ENCODE peak calls at places on chromosomes 11 and 22, in six cellular contexts. One of them, this sample, is unnamed.

GRCh38 chr22:17120711-17121234 is 387 bp downstream of the TMEM121B start:
- DNase-seq in hepatocyte: peak; percentile 35
- DNase-seq in cardiac muscle cell: peak; percentile 64
- DNase-seq in heart right ventricle: no peak
- DNase-seq in adrenal gland: no peak
- DNase-seq in upper lobe of right lung: no peak
- DNase-seq in this sample: no peak

GRCh38 chr11:132278801-132279574 is 908.6 kb downstream of the NTM start:
- DNase-seq in upper lobe of right lung: no peak
- DNase-seq in cardiac muscle cell: no peak
- DNase-seq in adrenal gland: no peak
- DNase-seq in hepatocyte: peak; percentile 46
- DNase-seq in heart right ventricle: no peak
- DNase-seq in this sample: no peak

GRCh38 chr11:102846292-102846691 is 2.9 kb upstream of the MMP3 start:
- DNase-seq in heart right ventricle: no peak
- DNase-seq in adrenal gland: no peak
- DNase-seq in upper lobe of right lung: no peak
- DNase-seq in hepatocyte: no peak
- DNase-seq in cardiac muscle cell: no peak
- DNase-seq in this sample: no peak

GRCh38 chr11:57432714-57433163 is 5.8 kb upstream of the SLC43A3 start:
- DNase-seq in adrenal gland: no peak
- DNase-seq in hepatocyte: peak; percentile 59
- DNase-seq in heart right ventricle: no peak
- DNase-seq in cardiac muscle cell: no peak
- DNase-seq in upper lobe of right lung: no peak
- DNase-seq in this sample: no peak

GRCh38 chr22:38317237-38317994 is at the start of gene CSNK1E:
- DNase-seq in heart right ventricle: peak; percentile 83
- DNase-seq in hepatocyte: peak; percentile 94
- DNase-seq in upper lobe of right lung: peak; percentile 91
- DNase-seq in cardiac muscle cell: peak; percentile 86
- DNase-seq in adrenal gland: peak; percentile 85
- DNase-seq in this sample: peak; percentile 75

GRCh38 chr11:70824590-70825300 is 426.4 kb downstream of the CTTN start:
- DNase-seq in hepatocyte: no peak
- DNase-seq in cardiac muscle cell: no peak
- DNase-seq in heart right ventricle: no peak
- DNase-seq in adrenal gland: no peak
- DNase-seq in upper lobe of right lung: no peak
- DNase-seq in this sample: no peak

GRCh38 chr11:3959015-3959917 is 103.8 kb downstream of the STIM1 start:
- DNase-seq in upper lobe of right lung: no peak
- DNase-seq in heart right ventricle: no peak
- DNase-seq in adrenal gland: no peak
- DNase-seq in cardiac muscle cell: no peak
- DNase-seq in hepatocyte: no peak
- DNase-seq in this sample: no peak

GRCh38 chr11:6738590-6738989 is 33.2 kb downstream of the OR2AG2 start:
- DNase-seq in adrenal gland: no peak
- DNase-seq in heart right ventricle: no peak
- DNase-seq in hepatocyte: no peak
- DNase-seq in upper lobe of right lung: no peak
- DNase-seq in cardiac muscle cell: no peak
- DNase-seq in this sample: no peak

GRCh38 chr11:103729653-103730052 is 306.8 kb upstream of the DDI1 start:
- DNase-seq in hepatocyte: no peak
- DNase-seq in heart right ventricle: no peak
- DNase-seq in upper lobe of right lung: no peak
- DNase-seq in adrenal gland: no peak
- DNase-seq in cardiac muscle cell: no peak
- DNase-seq in this sample: no peak

GRCh38 chr11:16902182-16902581 is 112.0 kb downstream of the PLEKHA7 start:
- DNase-seq in upper lobe of right lung: no peak
- DNase-seq in cardiac muscle cell: no peak
- DNase-seq in hepatocyte: no peak
- DNase-seq in heart right ventricle: no peak
- DNase-seq in adrenal gland: no peak
- DNase-seq in this sample: no peak

GRCh38 chr11:20337526-20338154 is 25.9 kb upstream of the HTATIP2 start:
- DNase-seq in cardiac muscle cell: peak; percentile 64
- DNase-seq in heart right ventricle: no peak
- DNase-seq in upper lobe of right lung: no peak
- DNase-seq in hepatocyte: peak; percentile 54
- DNase-seq in adrenal gland: no peak
- DNase-seq in this sample: no peak

GRCh38 chr11:90222152-90222458 is 744 bp downstream of the CHORDC1 start:
- DNase-seq in heart right ventricle: no peak
- DNase-seq in upper lobe of right lung: no peak
- DNase-seq in cardiac muscle cell: no peak
- DNase-seq in adrenal gland: no peak
- DNase-seq in hepatocyte: no peak
- DNase-seq in this sample: no peak

GRCh38 chr22:40187389-40187788 is 9.7 kb downstream of the TNRC6B start:
- DNase-seq in hepatocyte: no peak
- DNase-seq in upper lobe of right lung: no peak
- DNase-seq in cardiac muscle cell: no peak
- DNase-seq in adrenal gland: no peak
- DNase-seq in heart right ventricle: no peak
- DNase-seq in this sample: no peak

GRCh38 chr11:7592706-7593105 is 78.9 kb downstream of the PPFIBP2 start:
- DNase-seq in hepatocyte: no peak
- DNase-seq in adrenal gland: no peak
- DNase-seq in cardiac muscle cell: no peak
- DNase-seq in heart right ventricle: peak; percentile 37
- DNase-seq in upper lobe of right lung: peak; percentile 80
- DNase-seq in this sample: no peak

GRCh38 chr11:122050021-122050710 is 65.8 kb downstream of the BLID start:
- DNase-seq in cardiac muscle cell: no peak
- DNase-seq in hepatocyte: no peak
- DNase-seq in heart right ventricle: no peak
- DNase-seq in adrenal gland: no peak
- DNase-seq in upper lobe of right lung: no peak
- DNase-seq in this sample: no peak

GRCh38 chr11:86773878-86774277 is 26.5 kb upstream of the PRSS23 start:
- DNase-seq in hepatocyte: no peak
- DNase-seq in upper lobe of right lung: no peak
- DNase-seq in adrenal gland: no peak
- DNase-seq in heart right ventricle: no peak
- DNase-seq in cardiac muscle cell: no peak
- DNase-seq in this sample: no peak

GRCh38 chr22:46040471-46041465 is 63.8 kb upstream of the WNT7B start:
- DNase-seq in hepatocyte: no peak
- DNase-seq in adrenal gland: no peak
- DNase-seq in upper lobe of right lung: peak; percentile 47
- DNase-seq in heart right ventricle: no peak
- DNase-seq in cardiac muscle cell: no peak
- DNase-seq in this sample: no peak

GRCh38 chr11:9251306-9251705 is 13.8 kb downstream of the DENND5A start:
- DNase-seq in hepatocyte: no peak
- DNase-seq in upper lobe of right lung: no peak
- DNase-seq in heart right ventricle: no peak
- DNase-seq in cardiac muscle cell: no peak
- DNase-seq in adrenal gland: no peak
- DNase-seq in this sample: no peak

GRCh38 chr22:33829549-33830280 is 90.6 kb downstream of the LARGE1 start:
- DNase-seq in hepatocyte: no peak
- DNase-seq in adrenal gland: no peak
- DNase-seq in heart right ventricle: no peak
- DNase-seq in upper lobe of right lung: no peak
- DNase-seq in cardiac muscle cell: no peak
- DNase-seq in this sample: no peak

GRCh38 chr11:35986958-35987357 is 43.1 kb downstream of the LDLRAD3 start:
- DNase-seq in adrenal gland: no peak
- DNase-seq in heart right ventricle: no peak
- DNase-seq in hepatocyte: no peak
- DNase-seq in cardiac muscle cell: no peak
- DNase-seq in upper lobe of right lung: no peak
- DNase-seq in this sample: no peak

GRCh38 chr11:79331251-79331901 is 109.5 kb downstream of the TENM4 start:
- DNase-seq in upper lobe of right lung: no peak
- DNase-seq in hepatocyte: no peak
- DNase-seq in heart right ventricle: no peak
- DNase-seq in cardiac muscle cell: peak; percentile 20
- DNase-seq in adrenal gland: no peak
- DNase-seq in this sample: no peak

GRCh38 chr22:44697423-44698179 is 4.4 kb upstream of the PRR5 start:
- DNase-seq in upper lobe of right lung: peak; percentile 92
- DNase-seq in adrenal gland: peak; percentile 68
- DNase-seq in heart right ventricle: peak; percentile 72
- DNase-seq in hepatocyte: peak; percentile 88
- DNase-seq in cardiac muscle cell: peak; percentile 85
- DNase-seq in this sample: peak; percentile 92

GRCh38 chr11:13233173-13233572 is 44.4 kb upstream of the BMAL1 start:
- DNase-seq in adrenal gland: no peak
- DNase-seq in cardiac muscle cell: no peak
- DNase-seq in hepatocyte: no peak
- DNase-seq in heart right ventricle: no peak
- DNase-seq in upper lobe of right lung: no peak
- DNase-seq in this sample: no peak

GRCh38 chr11:46410021-46410420 is 18.4 kb upstream of the CHRM4 start:
- DNase-seq in heart right ventricle: no peak
- DNase-seq in upper lobe of right lung: peak; percentile 27
- DNase-seq in adrenal gland: no peak
- DNase-seq in cardiac muscle cell: no peak
- DNase-seq in hepatocyte: no peak
- DNase-seq in this sample: no peak
- TF ChIP-seq CTCF in heart right ventricle: no peak
- TF ChIP-seq CTCF in upper lobe of right lung: no peak
- TF ChIP-seq CTCF in adrenal gland: no peak
- TF ChIP-seq CTCF in cardiac muscle cell: peak; percentile 30
- TF ChIP-seq CTCF in hepatocyte: no peak
- TF ChIP-seq CTCF in this sample: no peak

GRCh38 chr22:23518381-23519187 is 61.5 kb downstream of the IGLL1 start:
- DNase-seq in upper lobe of right lung: no peak
- DNase-seq in cardiac muscle cell: no peak
- DNase-seq in hepatocyte: no peak
- DNase-seq in adrenal gland: no peak
- DNase-seq in heart right ventricle: no peak
- DNase-seq in this sample: no peak
- H3K4me1 ChIP-seq in upper lobe of right lung: peaks cover 13% of the 10 kb centered on the region
- H3K4me1 ChIP-seq in cardiac muscle cell: peaks cover 34% of the 10 kb centered on the region
- H3K4me1 ChIP-seq in hepatocyte: peaks cover 42% of the 10 kb centered on the region
- H3K4me1 ChIP-seq in adrenal gland: peaks cover 19% of the 10 kb centered on the region
- H3K4me1 ChIP-seq in heart right ventricle: peaks cover 20% of the 10 kb centered on the region
- H3K4me1 ChIP-seq in this sample: peaks cover 12% of the 10 kb centered on the region

GRCh38 chr11:59833602-59834001 is 11.7 kb downstream of the CBLIF start:
- DNase-seq in adrenal gland: no peak
- DNase-seq in upper lobe of right lung: no peak
- DNase-seq in heart right ventricle: no peak
- DNase-seq in hepatocyte: no peak
- DNase-seq in cardiac muscle cell: no peak
- DNase-seq in this sample: no peak

DNA sequence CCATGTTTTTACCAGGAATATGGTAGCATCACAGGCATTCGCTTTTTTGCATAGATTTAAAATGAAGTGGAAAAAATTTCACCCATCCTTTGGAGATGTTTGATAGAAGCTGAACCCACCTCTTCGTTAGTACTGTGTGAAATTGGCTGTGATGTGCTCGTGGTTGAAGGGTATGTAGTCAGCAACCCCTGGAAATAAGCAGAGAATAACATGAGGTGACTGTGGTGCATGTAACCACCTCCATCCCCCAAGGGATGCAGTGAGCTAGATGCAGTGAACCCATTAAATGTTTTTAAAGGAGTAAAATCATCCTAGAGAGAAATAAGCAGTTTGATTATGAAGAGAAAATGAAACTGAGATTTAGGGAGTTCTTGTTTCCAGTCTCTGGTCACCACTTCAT is 15.9 kb downstream of the CBLIF start:
- DNase-seq in heart right ventricle: no peak
- DNase-seq in adrenal gland: no peak
- DNase-seq in hepatocyte: no peak
- DNase-seq in cardiac muscle cell: no peak
- DNase-seq in upper lobe of right lung: no peak
- DNase-seq in this sample: no peak
- H3K36me3 ChIP-seq in heart right ventricle: no peaks in the 10 kb centered on the region
- H3K36me3 ChIP-seq in adrenal gland: no peaks in the 10 kb centered on the region
- H3K36me3 ChIP-seq in hepatocyte: no peaks in the 10 kb centered on the region
- H3K36me3 ChIP-seq in cardiac muscle cell: no peaks in the 10 kb centered on the region
- H3K36me3 ChIP-seq in upper lobe of right lung: no peaks in the 10 kb centered on the region
- H3K36me3 ChIP-seq in this sample: no peaks in the 10 kb centered on the region

DNA sequence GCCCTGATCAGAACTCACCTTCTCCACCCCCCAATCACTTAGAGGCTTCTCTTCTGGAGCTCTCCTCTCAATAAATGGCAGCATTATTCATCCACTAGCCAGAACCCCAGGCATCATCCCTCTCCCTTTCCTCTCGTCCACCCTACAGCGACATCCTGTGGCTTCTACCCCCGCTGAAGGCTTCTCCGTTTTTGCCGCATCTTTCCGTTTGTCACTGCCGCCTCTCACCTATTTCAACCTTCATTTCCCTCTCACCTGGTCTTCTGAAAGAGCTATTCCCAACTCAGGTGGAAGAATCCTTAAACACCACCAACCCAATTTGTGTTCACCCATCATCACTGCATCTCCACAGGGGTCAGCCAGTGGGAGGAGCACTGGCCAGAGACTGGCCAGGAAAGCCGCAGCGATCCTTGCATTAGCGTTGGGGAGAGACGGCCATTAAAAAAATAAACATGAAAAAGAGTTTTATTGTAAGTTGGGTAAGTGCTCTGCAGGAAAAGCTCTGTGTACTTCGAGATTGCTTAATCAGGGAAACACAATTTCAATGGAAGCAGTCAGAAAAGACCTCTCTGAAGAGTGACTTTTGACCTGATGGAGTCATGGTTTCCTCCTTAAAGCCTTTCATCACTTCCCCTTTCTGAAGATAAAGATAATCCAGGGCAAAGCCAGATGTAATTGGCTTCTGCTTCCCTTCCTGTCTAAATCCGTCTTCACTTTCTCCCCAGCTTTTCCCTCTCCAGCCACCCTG is 36.7 kb downstream of the SPATA19 start:
- DNase-seq in cardiac muscle cell: no peak
- DNase-seq in heart right ventricle: no peak
- DNase-seq in hepatocyte: no peak
- DNase-seq in adrenal gland: no peak
- DNase-seq in upper lobe of right lung: no peak
- DNase-seq in this sample: no peak
- TF ChIP-seq CTCF in cardiac muscle cell: no peak
- TF ChIP-seq CTCF in heart right ventricle: no peak
- TF ChIP-seq CTCF in hepatocyte: no peak
- TF ChIP-seq CTCF in adrenal gland: no peak
- TF ChIP-seq CTCF in upper lobe of right lung: no peak
- TF ChIP-seq CTCF in this sample: no peak

DNA sequence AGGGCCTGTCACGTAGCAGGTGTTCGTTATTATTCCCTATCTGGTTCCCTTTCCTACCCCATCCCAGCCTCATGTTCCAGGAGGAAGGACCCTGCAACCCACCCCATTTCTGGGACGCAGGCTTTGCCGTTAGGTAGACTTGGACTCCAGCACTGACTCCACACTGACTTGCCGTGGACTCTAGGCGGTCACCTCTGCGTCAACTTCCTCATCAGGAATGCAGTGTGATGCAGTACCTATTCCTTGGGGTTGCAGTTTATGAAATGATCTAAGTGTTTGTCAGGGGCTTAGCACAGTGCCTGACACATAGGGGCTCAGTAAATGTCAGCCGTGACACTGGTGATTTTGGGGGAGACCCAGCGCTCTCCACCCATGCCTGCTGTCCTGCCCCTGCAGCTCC is 16.8 kb downstream of the DGKZ start:
- DNase-seq in cardiac muscle cell: no peak
- DNase-seq in adrenal gland: no peak
- DNase-seq in hepatocyte: no peak
- DNase-seq in heart right ventricle: no peak
- DNase-seq in upper lobe of right lung: no peak
- DNase-seq in this sample: no peak
- H3K4me1 ChIP-seq in cardiac muscle cell: peaks cover 36% of the 10 kb centered on the region
- H3K4me1 ChIP-seq in adrenal gland: peaks cover 41% of the 10 kb centered on the region
- H3K4me1 ChIP-seq in hepatocyte: peaks cover 14% of the 10 kb centered on the region
- H3K4me1 ChIP-seq in heart right ventricle: peaks cover 72% of the 10 kb centered on the region
- H3K4me1 ChIP-seq in upper lobe of right lung: peaks cover 46% of the 10 kb centered on the region
- H3K4me1 ChIP-seq in this sample: peaks cover 70% of the 10 kb centered on the region

GRCh38 chr22:29816128-29816527 is 21.9 kb downstream of the ASCC2 start:
- DNase-seq in heart right ventricle: peak; percentile 55
- DNase-seq in hepatocyte: no peak
- DNase-seq in upper lobe of right lung: no peak
- DNase-seq in cardiac muscle cell: no peak
- DNase-seq in adrenal gland: peak; percentile 34
- DNase-seq in this sample: no peak
- H3K36me3 ChIP-seq in heart right ventricle: peaks cover 6% of the 10 kb centered on the region
- H3K36me3 ChIP-seq in hepatocyte: no peaks in the 10 kb centered on the region
- H3K36me3 ChIP-seq in upper lobe of right lung: peaks cover 80% of the 10 kb centered on the region
- H3K36me3 ChIP-seq in cardiac muscle cell: peaks cover 21% of the 10 kb centered on the region
- H3K36me3 ChIP-seq in adrenal gland: peaks cover 50% of the 10 kb centered on the region
- H3K36me3 ChIP-seq in this sample: peaks cover 62% of the 10 kb centered on the region